ENCODE peak calls at places on chromosomes 7 and 10, in seven cellular contexts. J is sigmoid colon, W is heart left ventricle, Y is astrocyte of the spinal cord, L is glutamatergic neuron, M is spleen, I is neural progenitor cell. Q is an unnamed sample.

GRCh38 chr10:34732926-34733325 is 82.2 kb downstream of the PARD3 start:
- DNase-seq in J (no peak), W (no peak), Y (no peak), L (no peak), M (no peak), I (peak; percentile 25), Q (no peak)

GRCh38 chr10:104300736-104301292 is 31.8 kb downstream of the GSTO2 start:
- DNase-seq in J (peak; percentile 91), W (peak; percentile 81), Y (peak; percentile 98), L (peak; percentile 86), M (no peak), I (no peak), Q (no peak)

GRCh38 chr7:87038993-87039716 is 20.3 kb downstream of the ELAPOR2 start:
- DNase-seq in J (no peak), W (no peak), Y (no peak), L (no peak), M (no peak), I (no peak), Q (no peak)

GRCh38 chr10:35453855-35454532 is 117.7 kb downstream of the CCNY start:
- DNase-seq in J (no peak), W (no peak), Y (no peak), L (no peak), M (no peak), I (no peak), Q (no peak)

GRCh38 chr10:1809139-1809755 is 71.9 kb upstream of the ADARB2 start:
- DNase-seq in J (no peak), W (no peak), Y (no peak), L (no peak), M (peak; percentile 59), I (no peak), Q (no peak)

GRCh38 chr7:28668085-28668484 is 255.8 kb downstream of the CREB5 start:
- DNase-seq in J (no peak), W (no peak), Y (no peak), L (no peak), M (no peak), I (no peak), Q (no peak)

GRCh38 chr7:44867073-44867990 is 18.0 kb downstream of the PURB start:
- DNase-seq in J (peak; percentile 78), W (no peak), Y (peak; percentile 89), L (no peak), M (no peak), I (no peak), Q (no peak)

GRCh38 chr7:22390512-22390911 is 33.6 kb upstream of the RAPGEF5 start:
- DNase-seq in J (no peak), W (no peak), Y (no peak), L (no peak), M (no peak), I (no peak), Q (no peak)

GRCh38 chr10:964321-964987 is 23.8 kb upstream of the GTPBP4 start:
- DNase-seq in J (no peak), W (no peak), Y (no peak), L (no peak), M (no peak), I (no peak), Q (no peak)

GRCh38 chr10:1652151-1652550 is 85.2 kb downstream of the ADARB2 start:
- DNase-seq in J (peak; percentile 45), W (no peak), Y (no peak), L (no peak), M (no peak), I (no peak), Q (no peak)

GRCh38 chr7:128352138-128352537 is 8.4 kb upstream of the RBM28 start:
- DNase-seq in J (peak; percentile 78), W (peak; percentile 79), Y (peak; percentile 28), L (peak; percentile 84), M (peak; percentile 85), I (peak; percentile 81), Q (no peak)

GRCh38 chr7:67696878-67697277 is 700.2 kb downstream of the TYW1 start:
- DNase-seq in J (no peak), W (no peak), Y (no peak), L (no peak), M (no peak), I (no peak), Q (no peak)

GRCh38 chr10:129033790-129034272 is 433.2 kb upstream of the MGMT start:
- DNase-seq in J (no peak), W (no peak), Y (no peak), L (no peak), M (no peak), I (peak; percentile 89), Q (peak; percentile 12)

GRCh38 chr10:59868974-59869940 is 37.1 kb downstream of the CCDC6 start:
- DNase-seq in J (no peak), W (no peak), Y (no peak), L (no peak), M (no peak), I (no peak), Q (no peak)

GRCh38 chr10:88991161-88991899 is 732 bp downstream of the FAS start:
- DNase-seq in J (peak; percentile 90), W (peak; percentile 86), Y (peak; percentile 82), L (peak; percentile 36), M (peak; percentile 92), I (peak; percentile 82), Q (no peak)

DNA sequence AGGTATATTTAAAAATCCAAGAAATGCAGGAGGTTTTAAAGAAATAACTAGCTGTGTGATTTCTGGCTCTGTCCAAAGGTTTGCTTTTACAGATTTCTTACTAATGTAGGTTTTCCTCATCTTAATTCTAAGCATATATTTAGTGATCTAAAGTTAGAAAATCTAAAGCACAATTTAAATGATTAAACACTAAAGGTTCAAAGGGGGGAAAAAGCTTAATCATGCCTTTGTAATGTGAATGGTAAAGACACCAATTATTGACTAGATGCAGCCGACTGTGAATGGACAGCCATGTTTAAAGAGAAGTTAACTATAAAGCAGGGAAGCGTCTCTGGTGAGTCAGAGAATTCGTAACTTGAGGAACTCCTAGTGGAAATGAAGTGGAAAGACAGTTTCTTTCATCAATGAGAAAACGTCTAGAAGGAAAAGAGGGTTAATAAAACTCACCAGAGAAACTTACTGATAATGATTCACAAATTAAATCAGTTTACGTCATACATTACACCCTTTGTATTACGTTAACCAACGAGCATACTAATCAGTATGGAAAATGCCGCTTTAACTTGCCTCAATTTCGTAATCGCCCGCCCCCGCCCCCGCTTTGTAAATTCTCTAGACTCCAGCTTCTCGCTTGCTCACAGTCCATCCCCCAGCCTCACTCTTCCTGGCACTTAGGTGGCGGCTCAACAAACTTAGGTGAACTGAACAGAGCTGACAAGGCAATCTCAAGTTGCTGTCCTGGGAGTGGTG is 1.1 kb upstream of the HBP1 start:
- DNase-seq in J (no peak), W (no peak), Y (peak; percentile 91), L (no peak), M (no peak), I (peak; percentile 74), Q (peak; percentile 9)
- TF ChIP-seq CTCF in J (no peak), W (peak; percentile 36), Y (peak; percentile 38), L (peak; percentile 40), M (peak; percentile 47), I (peak; percentile 55), Q (peak; percentile 62)

GRCh38 chr7:133001727-133002126 is 80.2 kb downstream of the CHCHD3 start:
- DNase-seq in J (no peak), W (no peak), Y (no peak), L (no peak), M (no peak), I (no peak), Q (no peak)

GRCh38 chr7:132999845-133000244 is 82.0 kb downstream of the CHCHD3 start:
- DNase-seq in J (no peak), W (no peak), Y (no peak), L (no peak), M (no peak), I (no peak), Q (no peak)

GRCh38 chr7:132997505-132997904 is 84.4 kb downstream of the CHCHD3 start:
- DNase-seq in J (no peak), W (no peak), Y (no peak), L (no peak), M (no peak), I (no peak), Q (no peak)

GRCh38 chr7:132996581-132997242 is 85.2 kb downstream of the CHCHD3 start:
- DNase-seq in J (no peak), W (no peak), Y (no peak), L (no peak), M (no peak), I (peak; percentile 45), Q (no peak)

GRCh38 chr7:132998763-132999162 is 83.1 kb downstream of the CHCHD3 start:
- DNase-seq in J (no peak), W (no peak), Y (no peak), L (no peak), M (no peak), I (peak; percentile 28), Q (no peak)
- TF ChIP-seq CTCF in J (no peak), W (no peak), Y (no peak), L (no peak), M (no peak), I (no peak), Q (no peak)

DNA sequence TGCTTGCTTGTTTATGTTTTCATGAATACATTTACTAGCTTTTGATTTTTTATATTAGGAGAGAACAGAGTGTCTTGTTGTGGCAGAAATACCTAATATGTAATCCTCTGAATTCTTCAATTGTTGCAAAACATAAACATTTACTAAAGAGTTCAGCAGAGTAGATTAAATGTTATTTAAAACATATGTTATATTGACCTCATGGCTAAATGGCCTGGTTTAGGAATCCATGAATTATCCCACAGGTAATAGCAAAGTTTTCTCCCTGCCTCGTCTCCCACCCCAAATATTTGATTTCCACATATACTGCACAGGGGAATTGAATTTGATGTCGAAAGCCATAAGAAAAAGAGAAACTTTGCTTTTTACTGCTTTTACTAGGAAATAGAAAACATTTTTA is 111.8 kb downstream of the ADK start:
- DNase-seq in J (no peak), W (no peak), Y (no peak), L (no peak), M (no peak), I (no peak), Q (no peak)
- TF ChIP-seq CTCF in J (no peak), W (no peak), Y (no peak), L (no peak), M (no peak), I (no peak), Q (no peak)

DNA sequence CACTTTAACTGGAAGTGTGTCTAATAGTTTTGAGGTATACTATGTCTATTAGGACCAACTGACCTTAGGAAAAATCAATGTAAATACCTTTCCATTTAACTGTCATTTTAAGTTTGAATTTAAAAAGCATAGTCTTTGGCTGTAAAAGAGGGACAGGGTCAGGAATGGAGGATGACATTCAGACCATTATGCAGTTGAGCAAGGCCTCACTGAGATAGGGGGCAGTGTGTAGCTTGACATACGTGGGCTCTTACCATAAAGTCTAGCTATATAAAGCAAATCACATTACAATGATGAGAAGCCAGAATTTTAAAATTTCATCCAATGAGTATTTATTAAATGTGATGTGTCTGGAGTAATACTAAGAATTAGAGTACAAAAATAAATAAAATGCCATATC is 17.9 kb downstream of the PALS2 start:
- DNase-seq in J (no peak), W (no peak), Y (no peak), L (no peak), M (no peak), I (peak; percentile 10), Q (no peak)
- TF ChIP-seq CTCF in J (no peak), W (no peak), Y (no peak), L (no peak), M (no peak), I (peak; percentile 40), Q (peak; percentile 17)

Q was measured in neural crest cell.